ENCODE peak calls at places on chromosomes 1 and 21, in nine cellular contexts. P is SK-MEL-5; N is kidney; K is GM13977; S is kidney epithelial cell; U is bronchial epithelial cell; O is tibial nerve; I is fibroblast of mammary gland; L is activated T-helper 9 cell treated with anti-CD3 and anti-CD28 coated beads, Interleukin-2, amount 50 U/mL, for 16 hours. A is an unnamed sample.

GRCh38 chr1:24351918-24352637 is 32.9 kb downstream of the GRHL3 start:
- DNase-seq in P (no peak), N (peak; percentile 17), K (peak; percentile 63), S (no peak), U (peak; percentile 58), O (no peak), I (peak; percentile 70), L (peak; percentile 19), A (no peak)

GRCh38 chr1:53348491-53349368 is 20.9 kb upstream of the LRP8 start:
- DNase-seq in P (no peak), N (peak; percentile 71), K (no peak), S (no peak), U (no peak), O (no peak), I (no peak), L (no peak), A (no peak)

GRCh38 chr1:23417570-23417969 is 7.0 kb downstream of the TCEA3 start:
- DNase-seq in P (no peak), N (no peak), K (no peak), S (no peak), U (no peak), O (no peak), I (peak; percentile 37), L (no peak), A (no peak)

GRCh38 chr1:160884579-160884978 is 401 bp downstream of the ITLN1 start:
- DNase-seq in P (peak; percentile 6), N (no peak), K (no peak), S (no peak), U (peak; percentile 4), O (no peak), I (no peak), L (no peak), A (no peak)

GRCh38 chr1:202164271-202165037 is 4.1 kb upstream of the PTPN7 start:
- DNase-seq in P (no peak), N (peak; percentile 57), K (peak; percentile 87), S (no peak), U (no peak), O (no peak), I (no peak), L (peak; percentile 57), A (no peak)

GRCh38 chr1:54715493-54716298 is at the start of gene TTC4:
- DNase-seq in P (peak; percentile 72), N (peak; percentile 94), K (peak; percentile 93), S (peak; percentile 19), U (peak; percentile 48), O (peak; percentile 72), I (peak; percentile 70), L (peak; percentile 78), A (peak; percentile 24)

GRCh38 chr1:199302554-199302953 is 663.7 kb downstream of the PTPRC start:
- DNase-seq in P (no peak), N (no peak), K (no peak), S (no peak), U (peak; percentile 86), O (no peak), I (peak; percentile 26), L (no peak), A (peak; percentile 8)

GRCh38 chr1:203129501-203130231 is 2.1 kb downstream of the ADORA1 start:
- DNase-seq in P (no peak), N (no peak), K (no peak), S (no peak), U (no peak), O (no peak), I (no peak), L (no peak), A (no peak)

GRCh38 chr21:41228492-41228891 is 60.5 kb downstream of the BACE2 start:
- DNase-seq in P (no peak), N (no peak), K (no peak), S (no peak), U (no peak), O (no peak), I (no peak), L (no peak), A (no peak)

GRCh38 chr1:23574265-23574754 is 15.0 kb upstream of the ID3 start:
- DNase-seq in P (no peak), N (no peak), K (no peak), S (no peak), U (no peak), O (no peak), I (no peak), L (no peak), A (no peak)

GRCh38 chr1:159172599-159173291 is 1.3 kb downstream of the CADM3 start:
- DNase-seq in P (no peak), N (peak; percentile 60), K (peak; percentile 15), S (no peak), U (no peak), O (peak; percentile 18), I (peak; percentile 49), L (no peak), A (no peak)

GRCh38 chr1:226602186-226603029 is 53.8 kb downstream of the STUM start:
- DNase-seq in P (peak; percentile 56), N (peak; percentile 73), K (no peak), S (no peak), U (peak; percentile 21), O (peak; percentile 73), I (peak; percentile 98), L (no peak), A (no peak)

GRCh38 chr1:92949937-92950817 is 11.1 kb downstream of the DIPK1A start:
- DNase-seq in P (no peak), N (no peak), K (no peak), S (no peak), U (peak; percentile 86), O (no peak), I (peak; percentile 63), L (no peak), A (no peak)

GRCh38 chr1:12001249-12001917 is 17.9 kb upstream of the MIIP start:
- DNase-seq in P (peak; percentile 63), N (no peak), K (no peak), S (no peak), U (no peak), O (no peak), I (peak; percentile 55), L (no peak), A (no peak)

GRCh38 chr1:1573843-1574720 is 581 bp downstream of the SSU72 start:
- DNase-seq in P (peak; percentile 62), N (peak; percentile 88), K (peak; percentile 90), S (no peak), U (peak; percentile 48), O (no peak), I (peak; percentile 62), L (peak; percentile 63), A (no peak)

GRCh38 chr1:32014937-32015363 is 1.3 kb downstream of the KHDRBS1 start:
- DNase-seq in P (no peak), N (no peak), K (peak; percentile 36), S (no peak), U (peak; percentile 18), O (no peak), I (peak; percentile 8), L (no peak), A (no peak)

GRCh38 chr1:219271914-219272545 is 98.4 kb downstream of the LYPLAL1 start:
- DNase-seq in P (no peak), N (no peak), K (no peak), S (no peak), U (no peak), O (no peak), I (peak; percentile 63), L (no peak), A (no peak)